ENCODE peak calls at places on chromosome 16, in four cellular contexts. Y, S, K and Z are unnamed samples.

GRCh38 chr16:57736419-57737281 is 1.1 kb downstream of the KATNB1 start:
- DNase-seq in Y (peak), S (peak), K (peak), Z (peak)

GRCh38 chr16:69301861-69302260 is 9.3 kb upstream of the VPS4A start:
- DNase-seq in Y (no peak), S (no peak), K (no peak), Z (no peak)

GRCh38 chr16:35391328-35391727 is 1931.9 kb downstream of the TP53TG3F start:
- DNase-seq in Y (no peak), S (no peak), K (no peak), Z (peak)

GRCh38 chr16:89244754-89245153 is 27.3 kb downstream of the ZNF778 start:
- DNase-seq in Y (no peak), S (no peak), K (no peak), Z (no peak)

GRCh38 chr16:57504001-57504400 is 17.7 kb upstream of the DOK4 start:
- DNase-seq in Y (no peak), S (no peak), K (no peak), Z (no peak)

GRCh38 chr16:55368205-55368604 is 44.2 kb downstream of the IRX6 start:
- DNase-seq in Y (no peak), S (no peak), K (no peak), Z (no peak)

GRCh38 chr16:88770459-88771293 is 14.3 kb downstream of the PIEZO1 start:
- DNase-seq in Y (no peak), S (peak), K (no peak), Z (no peak)

GRCh38 chr16:23016372-23016771 is 132.9 kb downstream of the USP31 start:
- DNase-seq in Y (no peak), S (no peak), K (no peak), Z (no peak)

GRCh38 chr16:80720759-80721470 is 83.5 kb downstream of the CDYL2 start:
- DNase-seq in Y (no peak), S (no peak), K (no peak), Z (no peak)

GRCh38 chr16:11310997-11311561 is 29.9 kb upstream of the PRM1 start:
- DNase-seq in Y (peak), S (no peak), K (peak), Z (no peak)

GRCh38 chr16:58882292-58882691 is 148.2 kb upstream of the GOT2 start:
- DNase-seq in Y (no peak), S (no peak), K (no peak), Z (no peak)

GRCh38 chr16:24731722-24732419 is 2.4 kb downstream of the TNRC6A start:
- DNase-seq in Y (no peak), S (no peak), K (no peak), Z (peak)

GRCh38 chr16:84729716-84730320 is 30.0 kb downstream of the USP10 start:
- DNase-seq in Y (no peak), S (no peak), K (no peak), Z (no peak)
- H3K27ac ChIP-seq in Y (no peak), S (peak), K (no peak), Z (peak)

DNA sequence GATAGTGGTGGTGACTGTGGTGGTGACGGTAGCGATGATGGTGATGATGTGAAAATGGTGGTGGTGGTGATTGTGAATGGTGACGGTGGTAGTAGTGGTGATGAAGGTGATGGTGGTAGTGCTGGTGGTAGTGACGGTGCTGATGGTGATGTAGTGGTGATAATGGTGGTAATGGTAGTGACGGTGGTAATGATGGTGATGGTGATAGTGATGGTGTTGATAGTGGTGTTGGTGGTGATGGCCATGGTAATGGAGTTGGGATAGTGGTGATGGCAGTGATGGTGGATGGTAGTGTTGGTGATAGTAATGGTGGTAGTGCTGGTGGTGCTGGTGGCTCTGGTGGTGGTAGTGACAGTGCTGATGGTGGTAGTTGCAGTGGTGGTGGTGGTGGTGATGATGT is 14.7 kb upstream of the RBFOX1 start:
- DNase-seq in Y (no peak), S (no peak), K (no peak), Z (no peak)
- H3K27ac ChIP-seq in Y (no peak), S (no peak), K (no peak), Z (no peak)

DNA sequence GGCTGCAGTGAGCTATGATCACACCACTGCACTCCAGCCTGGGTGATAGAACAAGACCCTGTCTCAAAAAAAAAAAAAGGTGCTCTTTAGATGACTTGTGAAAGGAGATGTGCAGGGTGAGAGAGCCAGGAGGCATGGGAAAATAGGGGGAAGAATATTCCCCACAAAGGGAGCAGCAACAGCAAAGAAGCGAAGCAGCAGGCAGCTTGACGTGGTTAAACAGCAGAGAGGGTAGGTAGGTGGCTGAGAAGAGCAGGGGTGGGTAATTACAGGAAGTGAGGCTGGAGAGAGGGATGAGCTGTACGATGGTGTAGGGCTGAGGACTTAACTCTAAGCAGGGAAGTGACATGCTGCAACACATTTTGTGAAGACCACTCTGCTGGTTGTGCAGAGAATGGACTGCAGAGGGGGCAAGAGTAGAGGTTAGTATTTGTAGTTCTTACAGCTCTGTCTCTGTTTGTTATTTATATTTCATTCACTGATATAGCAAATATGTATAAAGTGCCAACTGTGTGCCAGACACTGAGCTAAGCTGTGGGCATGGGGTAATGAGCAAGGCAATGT is 1.6 kb downstream of the HEATR3 start:
- DNase-seq in Y (no peak), S (peak), K (peak), Z (peak)
- H3K27ac ChIP-seq in Y (no peak), S (no peak), K (no peak), Z (no peak)

GRCh38 chr16:3141781-3142311 is 7.0 kb downstream of the ZNF213 start:
- DNase-seq in Y (no peak), S (no peak), K (no peak), Z (no peak)
- H3K27ac ChIP-seq in Y (no peak), S (no peak), K (no peak), Z (no peak)

GRCh38 chr16:46695937-46696336 is 6.5 kb downstream of the ORC6 start:
- DNase-seq in Y (no peak), S (no peak), K (no peak), Z (no peak)
- H3K27ac ChIP-seq in Y (no peak), S (peak), K (no peak), Z (no peak)

GRCh38 chr16:75377971-75378386 is 55.3 kb downstream of the CFDP1 start:
- DNase-seq in Y (no peak), S (peak), K (no peak), Z (no peak)

GRCh38 chr16:75374388-75374787 is 58.9 kb downstream of the CFDP1 start:
- DNase-seq in Y (no peak), S (no peak), K (no peak), Z (no peak)

GRCh38 chr16:75376475-75376907 is 56.8 kb downstream of the CFDP1 start:
- DNase-seq in Y (no peak), S (no peak), K (no peak), Z (no peak)

DNA sequence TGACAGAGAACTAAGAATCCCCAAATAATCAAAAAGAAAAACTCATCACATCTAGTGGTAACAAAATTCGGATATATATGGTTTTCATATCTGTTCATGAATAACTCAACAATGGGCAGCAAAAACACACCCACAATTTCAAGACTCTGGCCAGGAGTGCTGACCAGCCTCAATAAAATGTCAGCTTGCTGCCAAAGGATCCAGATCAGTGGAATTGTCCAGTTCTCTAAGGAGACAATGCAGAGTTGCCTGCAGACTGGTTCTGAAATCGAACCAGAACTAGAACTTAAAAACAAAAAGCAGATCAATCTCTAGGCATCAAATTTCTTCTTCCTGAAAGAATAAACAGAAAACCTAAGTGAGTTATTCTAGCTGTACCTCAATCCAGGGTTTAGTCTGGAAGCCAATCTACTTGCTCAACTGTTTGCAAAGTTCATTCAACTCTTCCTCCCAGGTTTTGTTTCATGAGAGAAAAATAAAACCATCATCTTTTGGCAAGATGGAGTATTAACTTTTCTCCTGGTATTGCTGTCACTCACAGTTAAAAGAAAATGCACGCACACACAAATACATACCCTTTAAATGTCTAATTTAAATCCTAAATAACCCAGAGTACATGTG is 61.0 kb downstream of the CFDP1 start:
- DNase-seq in Y (no peak), S (peak), K (no peak), Z (no peak)
- H3K27ac ChIP-seq in Y (no peak), S (peak), K (no peak), Z (no peak)

GRCh38 chr16:49699718-49700117 is 156.2 kb downstream of the ZNF423 start:
- DNase-seq in Y (no peak), S (no peak), K (no peak), Z (no peak)
- H3K27ac ChIP-seq in Y (no peak), S (peak), K (no peak), Z (peak)

GRCh38 chr16:704047-704446 is 1.6 kb downstream of the FBXL16 start:
- DNase-seq in Y (no peak), S (no peak), K (no peak), Z (no peak)
- H3K27ac ChIP-seq in Y (no peak), S (no peak), K (no peak), Z (no peak)